ENCODE peak calls at places on chromosomes 11 and 22, in seven cellular contexts. Z is small intestine, A is C1 segment of cervical spinal cord, H is neural progenitor cell, L is breast epithelium, M is NCI-H446, E is anterior cingulate cortex. Y is an unnamed sample.

GRCh38 chr11:111081021-111081511 is 164.5 kb upstream of the POU2AF2 start:
- DNase-seq in M (peak; percentile 12), H (no peak), Z (no peak), A (no peak), L (no peak), E (no peak), Y (no peak)

GRCh38 chr11:3088806-3089205 is 31.6 kb upstream of the CARS1 start:
- DNase-seq in A (no peak), M (no peak), L (peak; percentile 43), E (no peak), Z (no peak), H (no peak), Y (no peak)

GRCh38 chr11:128565881-128566280 is 21.5 kb downstream of the ETS1 start:
- DNase-seq in H (no peak), E (no peak), M (no peak), L (no peak), A (no peak), Z (peak; percentile 96), Y (no peak)

GRCh38 chr11:130826572-130826971 is 89.7 kb downstream of the SNX19 start:
- DNase-seq in L (no peak), H (no peak), Z (no peak), E (no peak), A (no peak), M (no peak), Y (no peak)

GRCh38 chr11:75344186-75344585 is 7.3 kb downstream of the ARRB1 start:
- DNase-seq in Z (peak; percentile 75), H (no peak), A (no peak), L (no peak), M (no peak), E (no peak), Y (no peak)

GRCh38 chr11:46250071-46251052 is 27.1 kb upstream of the CREB3L1 start:
- DNase-seq in E (no peak), L (no peak), Z (peak; percentile 90), H (no peak), A (no peak), M (no peak), Y (no peak)

GRCh38 chr22:26364066-26365015 is 64.7 kb upstream of the ASPHD2 start:
- DNase-seq in M (peak; percentile 39), A (peak; percentile 15), H (peak; percentile 95), L (no peak), E (peak; percentile 19), Z (peak; percentile 65), Y (peak; percentile 51)

GRCh38 chr22:50600541-50600940 is at the start of gene MAPK8IP2:
- DNase-seq in L (no peak), E (no peak), A (no peak), H (peak; percentile 65), M (no peak), Z (peak; percentile 23), Y (no peak)

GRCh38 chr11:26467506-26467905 is 104.6 kb downstream of the MUC15 start:
- DNase-seq in L (no peak), A (no peak), E (no peak), H (no peak), M (no peak), Z (no peak), Y (no peak)

GRCh38 chr11:108786281-108786990 is 121.6 kb downstream of the DDX10 start:
- DNase-seq in L (no peak), Z (no peak), M (no peak), E (no peak), A (no peak), H (no peak), Y (no peak)

GRCh38 chr11:34174411-34175041 is 69.1 kb downstream of the NAT10 start:
- DNase-seq in L (peak; percentile 81), M (peak; percentile 55), E (peak; percentile 66), Z (peak; percentile 77), A (peak; percentile 50), H (peak; percentile 95), Y (peak; percentile 47)

GRCh38 chr22:47309476-47309875 is 547.0 kb downstream of the TBC1D22A start:
- DNase-seq in L (no peak), H (no peak), Z (no peak), M (no peak), A (no peak), E (no peak), Y (no peak)

GRCh38 chr22:27217154-27217553 is 559.8 kb downstream of the MIAT start:
- DNase-seq in Z (no peak), A (no peak), E (no peak), H (no peak), L (no peak), M (no peak), Y (no peak)

GRCh38 chr22:40857309-40857851 is 432 bp downstream of the XPNPEP3 start:
- DNase-seq in L (no peak), A (no peak), H (no peak), M (no peak), E (no peak), Z (no peak), Y (no peak)

Y was measured in NCI-H1092.